ENCODE peak calls at places on chromosome 7, in eight cellular contexts. One of them, this sample, is unnamed.

GRCh38 chr7:26062240-26062603 is 89.8 kb upstream of the NFE2L3 start:
- DNase-seq in heart left ventricle: no peak
- DNase-seq in gastrocnemius medialis: no peak
- DNase-seq in SK-N-SH: no peak
- DNase-seq in epithelial cell of esophagus: no peak
- DNase-seq in pancreas: no peak
- DNase-seq in GM06990: no peak
- DNase-seq in kidney: no peak
- DNase-seq in this sample: no peak

GRCh38 chr7:113217314-113217713 is 99.0 kb upstream of the SMIM30 start:
- DNase-seq in heart left ventricle: no peak
- DNase-seq in gastrocnemius medialis: no peak
- DNase-seq in SK-N-SH: no peak
- DNase-seq in epithelial cell of esophagus: no peak
- DNase-seq in pancreas: no peak
- DNase-seq in GM06990: no peak
- DNase-seq in kidney: no peak
- DNase-seq in this sample: no peak

GRCh38 chr7:12921751-12922345 is 234.4 kb downstream of the ARL4A start:
- DNase-seq in heart left ventricle: peak
- DNase-seq in gastrocnemius medialis: no peak
- DNase-seq in SK-N-SH: no peak
- DNase-seq in epithelial cell of esophagus: no peak
- DNase-seq in pancreas: no peak
- DNase-seq in GM06990: no peak
- DNase-seq in kidney: no peak
- DNase-seq in this sample: no peak

GRCh38 chr7:3866279-3866678 is 565.2 kb downstream of the SDK1 start:
- DNase-seq in heart left ventricle: no peak
- DNase-seq in gastrocnemius medialis: no peak
- DNase-seq in SK-N-SH: no peak
- DNase-seq in epithelial cell of esophagus: no peak
- DNase-seq in pancreas: no peak
- DNase-seq in GM06990: no peak
- DNase-seq in kidney: no peak
- DNase-seq in this sample: no peak

GRCh38 chr7:139505563-139505962 is 17.9 kb upstream of the CLEC2L start:
- DNase-seq in heart left ventricle: no peak
- DNase-seq in gastrocnemius medialis: no peak
- DNase-seq in SK-N-SH: peak
- DNase-seq in epithelial cell of esophagus: peak
- DNase-seq in pancreas: no peak
- DNase-seq in GM06990: no peak
- DNase-seq in kidney: no peak
- DNase-seq in this sample: peak

GRCh38 chr7:34758111-34758601 is 100.1 kb downstream of the NPSR1 start:
- DNase-seq in heart left ventricle: no peak
- DNase-seq in gastrocnemius medialis: no peak
- DNase-seq in SK-N-SH: no peak
- DNase-seq in epithelial cell of esophagus: peak
- DNase-seq in pancreas: no peak
- DNase-seq in GM06990: no peak
- DNase-seq in kidney: no peak
- DNase-seq in this sample: no peak

GRCh38 chr7:132430863-132431822 is 145.1 kb downstream of the PLXNA4 start:
- DNase-seq in heart left ventricle: no peak
- DNase-seq in gastrocnemius medialis: no peak
- DNase-seq in SK-N-SH: peak
- DNase-seq in epithelial cell of esophagus: no peak
- DNase-seq in pancreas: no peak
- DNase-seq in GM06990: no peak
- DNase-seq in kidney: no peak
- DNase-seq in this sample: no peak

GRCh38 chr7:111756687-111757178 is 194.4 kb upstream of the IMMP2L start:
- DNase-seq in heart left ventricle: peak
- DNase-seq in gastrocnemius medialis: peak
- DNase-seq in SK-N-SH: no peak
- DNase-seq in epithelial cell of esophagus: peak
- DNase-seq in pancreas: no peak
- DNase-seq in GM06990: no peak
- DNase-seq in kidney: peak
- DNase-seq in this sample: no peak

GRCh38 chr7:27108390-27109127 is 6.1 kb upstream of the HOXA2 start:
- DNase-seq in heart left ventricle: no peak
- DNase-seq in gastrocnemius medialis: no peak
- DNase-seq in SK-N-SH: no peak
- DNase-seq in epithelial cell of esophagus: no peak
- DNase-seq in pancreas: no peak
- DNase-seq in GM06990: no peak
- DNase-seq in kidney: peak
- DNase-seq in this sample: no peak

GRCh38 chr7:39826166-39826565 is 123.9 kb upstream of the CDK13 start:
- DNase-seq in heart left ventricle: no peak
- DNase-seq in gastrocnemius medialis: no peak
- DNase-seq in SK-N-SH: no peak
- DNase-seq in epithelial cell of esophagus: no peak
- DNase-seq in pancreas: no peak
- DNase-seq in GM06990: no peak
- DNase-seq in kidney: no peak
- DNase-seq in this sample: no peak

GRCh38 chr7:141699860-141700259 is 2.1 kb downstream of the DENND11 start:
- DNase-seq in heart left ventricle: no peak
- DNase-seq in gastrocnemius medialis: no peak
- DNase-seq in SK-N-SH: no peak
- DNase-seq in epithelial cell of esophagus: no peak
- DNase-seq in pancreas: no peak
- DNase-seq in GM06990: no peak
- DNase-seq in kidney: no peak
- DNase-seq in this sample: no peak

GRCh38 chr7:41584746-41585145 is 118.1 kb downstream of the INHBA start:
- DNase-seq in heart left ventricle: no peak
- DNase-seq in gastrocnemius medialis: no peak
- DNase-seq in SK-N-SH: no peak
- DNase-seq in epithelial cell of esophagus: peak
- DNase-seq in pancreas: no peak
- DNase-seq in GM06990: no peak
- DNase-seq in kidney: no peak
- DNase-seq in this sample: no peak

GRCh38 chr7:94763268-94763667 is 107.3 kb upstream of the SGCE start:
- DNase-seq in heart left ventricle: no peak
- DNase-seq in gastrocnemius medialis: no peak
- DNase-seq in SK-N-SH: peak
- DNase-seq in epithelial cell of esophagus: no peak
- DNase-seq in pancreas: no peak
- DNase-seq in GM06990: no peak
- DNase-seq in kidney: no peak
- DNase-seq in this sample: peak

GRCh38 chr7:37311282-37311868 is 137.3 kb downstream of the ELMO1 start:
- DNase-seq in heart left ventricle: no peak
- DNase-seq in gastrocnemius medialis: no peak
- DNase-seq in SK-N-SH: no peak
- DNase-seq in epithelial cell of esophagus: no peak
- DNase-seq in pancreas: no peak
- DNase-seq in GM06990: no peak
- DNase-seq in kidney: no peak
- DNase-seq in this sample: no peak

GRCh38 chr7:129831424-129832058 is 121.2 kb downstream of the UBE2H start:
- DNase-seq in heart left ventricle: no peak
- DNase-seq in gastrocnemius medialis: no peak
- DNase-seq in SK-N-SH: no peak
- DNase-seq in epithelial cell of esophagus: peak
- DNase-seq in pancreas: no peak
- DNase-seq in GM06990: no peak
- DNase-seq in kidney: no peak
- DNase-seq in this sample: no peak

GRCh38 chr7:30828591-30828990 is 57.4 kb downstream of the MINDY4 start:
- DNase-seq in heart left ventricle: no peak
- DNase-seq in gastrocnemius medialis: no peak
- DNase-seq in SK-N-SH: no peak
- DNase-seq in epithelial cell of esophagus: no peak
- DNase-seq in pancreas: no peak
- DNase-seq in GM06990: no peak
- DNase-seq in kidney: no peak
- DNase-seq in this sample: no peak

GRCh38 chr7:137923380-137923779 is 76.6 kb upstream of the DGKI start:
- DNase-seq in heart left ventricle: no peak
- DNase-seq in gastrocnemius medialis: no peak
- DNase-seq in SK-N-SH: no peak
- DNase-seq in epithelial cell of esophagus: peak
- DNase-seq in pancreas: no peak
- DNase-seq in GM06990: no peak
- DNase-seq in kidney: no peak
- DNase-seq in this sample: peak

GRCh38 chr7:147485660-147486210 is 1104.8 kb upstream of the C7orf33 start:
- DNase-seq in heart left ventricle: no peak
- DNase-seq in gastrocnemius medialis: no peak
- DNase-seq in SK-N-SH: no peak
- DNase-seq in epithelial cell of esophagus: no peak
- DNase-seq in pancreas: no peak
- DNase-seq in GM06990: no peak
- DNase-seq in kidney: no peak
- DNase-seq in this sample: no peak

GRCh38 chr7:6653101-6653995 is 16.2 kb downstream of the ZNF316 start:
- DNase-seq in heart left ventricle: no peak
- DNase-seq in gastrocnemius medialis: no peak
- DNase-seq in SK-N-SH: peak
- DNase-seq in epithelial cell of esophagus: no peak
- DNase-seq in pancreas: peak
- DNase-seq in GM06990: no peak
- DNase-seq in kidney: no peak
- DNase-seq in this sample: no peak
- H3K4me3 ChIP-seq in heart left ventricle: no peak
- H3K4me3 ChIP-seq in gastrocnemius medialis: no peak
- H3K4me3 ChIP-seq in SK-N-SH: no peak
- H3K4me3 ChIP-seq in epithelial cell of esophagus: no peak
- H3K4me3 ChIP-seq in pancreas: no peak
- H3K4me3 ChIP-seq in GM06990: no peak
- H3K4me3 ChIP-seq in kidney: no peak
- H3K4me3 ChIP-seq in this sample: no peak

GRCh38 chr7:156772725-156773124 is 120.3 kb downstream of the LMBR1 start:
- DNase-seq in heart left ventricle: no peak
- DNase-seq in gastrocnemius medialis: no peak
- DNase-seq in SK-N-SH: no peak
- DNase-seq in epithelial cell of esophagus: no peak
- DNase-seq in pancreas: no peak
- DNase-seq in GM06990: no peak
- DNase-seq in kidney: no peak
- DNase-seq in this sample: no peak
- TF ChIP-seq CTCF in heart left ventricle: no peak
- TF ChIP-seq CTCF in gastrocnemius medialis: no peak
- TF ChIP-seq CTCF in SK-N-SH: no peak
- TF ChIP-seq CTCF in epithelial cell of esophagus: no peak
- TF ChIP-seq CTCF in pancreas: no peak
- TF ChIP-seq CTCF in GM06990: no peak
- TF ChIP-seq CTCF in kidney: no peak
- TF ChIP-seq CTCF in this sample: no peak

GRCh38 chr7:93430917-93431588 is 143.5 kb downstream of the CALCR start:
- DNase-seq in heart left ventricle: no peak
- DNase-seq in gastrocnemius medialis: no peak
- DNase-seq in SK-N-SH: no peak
- DNase-seq in epithelial cell of esophagus: no peak
- DNase-seq in pancreas: no peak
- DNase-seq in GM06990: no peak
- DNase-seq in kidney: no peak
- DNase-seq in this sample: no peak
- H3K4me3 ChIP-seq in heart left ventricle: no peak
- H3K4me3 ChIP-seq in gastrocnemius medialis: no peak
- H3K4me3 ChIP-seq in SK-N-SH: no peak
- H3K4me3 ChIP-seq in epithelial cell of esophagus: no peak
- H3K4me3 ChIP-seq in pancreas: no peak
- H3K4me3 ChIP-seq in GM06990: no peak
- H3K4me3 ChIP-seq in kidney: no peak
- H3K4me3 ChIP-seq in this sample: no peak

GRCh38 chr7:108093341-108093740 is 36.8 kb downstream of the LAMB4 start:
- DNase-seq in heart left ventricle: no peak
- DNase-seq in gastrocnemius medialis: no peak
- DNase-seq in SK-N-SH: no peak
- DNase-seq in epithelial cell of esophagus: no peak
- DNase-seq in pancreas: no peak
- DNase-seq in GM06990: no peak
- DNase-seq in kidney: no peak
- DNase-seq in this sample: no peak
- TF ChIP-seq CTCF in heart left ventricle: no peak
- TF ChIP-seq CTCF in gastrocnemius medialis: no peak
- TF ChIP-seq CTCF in SK-N-SH: no peak
- TF ChIP-seq CTCF in epithelial cell of esophagus: no peak
- TF ChIP-seq CTCF in pancreas: no peak
- TF ChIP-seq CTCF in GM06990: no peak
- TF ChIP-seq CTCF in kidney: no peak
- TF ChIP-seq CTCF in this sample: no peak

GRCh38 chr7:20218261-20218660 is 1.1 kb upstream of the MACC1 start:
- DNase-seq in heart left ventricle: no peak
- DNase-seq in gastrocnemius medialis: no peak
- DNase-seq in SK-N-SH: no peak
- DNase-seq in epithelial cell of esophagus: peak
- DNase-seq in pancreas: no peak
- DNase-seq in GM06990: no peak
- DNase-seq in kidney: no peak
- DNase-seq in this sample: no peak

GRCh38 chr7:20219446-20220292 is 2.5 kb upstream of the MACC1 start:
- DNase-seq in heart left ventricle: peak
- DNase-seq in gastrocnemius medialis: peak
- DNase-seq in SK-N-SH: no peak
- DNase-seq in epithelial cell of esophagus: peak
- DNase-seq in pancreas: peak
- DNase-seq in GM06990: peak
- DNase-seq in kidney: peak
- DNase-seq in this sample: peak

GRCh38 chr7:20219062-20219445 is 1.9 kb upstream of the MACC1 start:
- DNase-seq in heart left ventricle: no peak
- DNase-seq in gastrocnemius medialis: no peak
- DNase-seq in SK-N-SH: no peak
- DNase-seq in epithelial cell of esophagus: no peak
- DNase-seq in pancreas: no peak
- DNase-seq in GM06990: no peak
- DNase-seq in kidney: no peak
- DNase-seq in this sample: no peak

GRCh38 chr7:20216637-20217036 is 547 bp downstream of the MACC1 start:
- DNase-seq in heart left ventricle: no peak
- DNase-seq in gastrocnemius medialis: no peak
- DNase-seq in SK-N-SH: no peak
- DNase-seq in epithelial cell of esophagus: no peak
- DNase-seq in pancreas: no peak
- DNase-seq in GM06990: no peak
- DNase-seq in kidney: no peak
- DNase-seq in this sample: no peak

GRCh38 chr7:20217193-20217948 is at the start of gene MACC1:
- DNase-seq in heart left ventricle: peak
- DNase-seq in gastrocnemius medialis: no peak
- DNase-seq in SK-N-SH: no peak
- DNase-seq in epithelial cell of esophagus: peak
- DNase-seq in pancreas: peak
- DNase-seq in GM06990: peak
- DNase-seq in kidney: peak
- DNase-seq in this sample: peak
- H3K4me3 ChIP-seq in heart left ventricle: no peak
- H3K4me3 ChIP-seq in gastrocnemius medialis: no peak
- H3K4me3 ChIP-seq in SK-N-SH: no peak
- H3K4me3 ChIP-seq in epithelial cell of esophagus: peak
- H3K4me3 ChIP-seq in pancreas: peak
- H3K4me3 ChIP-seq in GM06990: peak
- H3K4me3 ChIP-seq in kidney: peak
- H3K4me3 ChIP-seq in this sample: peak